ENCODE peak calls at places on chromosomes 13 and 19, in four cellular contexts. S, K, L and R are unnamed samples. For H4K20me1, the result is how much of the 10 kb centered on the place peaks cover.

GRCh38 chr19:7982103-7982502 is 23.3 kb downstream of the ELAVL1 start:
- DNase-seq in S (no peak), K (no peak), L (no peak), R (no peak)

GRCh38 chr19:3062165-3063105 is at the start of gene TLE5:
- DNase-seq in S (peak), K (peak), L (no peak), R (peak)

GRCh38 chr13:113879017-113879416 is 15.1 kb upstream of the GAS6 start:
- DNase-seq in S (no peak), K (no peak), L (no peak), R (no peak)

GRCh38 chr13:20191311-20191901 is 1.3 kb downstream of the GJB2 start:
- DNase-seq in S (no peak), K (peak), L (no peak), R (no peak)

GRCh38 chr13:64078025-64078424 is 2662.4 kb upstream of the PCDH20 start:
- DNase-seq in S (peak), K (no peak), L (no peak), R (no peak)

GRCh38 chr19:16325161-16325527 is 518 bp downstream of the KLF2 start:
- DNase-seq in S (peak), K (no peak), L (no peak), R (no peak)

GRCh38 chr19:19160489-19161035 is 9.5 kb downstream of the MEF2B start:
- DNase-seq in S (no peak), K (no peak), L (no peak), R (peak)

GRCh38 chr13:51999525-51999924 is 11.7 kb downstream of the ATP7B start:
- DNase-seq in S (no peak), K (peak), L (peak), R (no peak)

GRCh38 chr13:46516624-46517318 is 36.2 kb upstream of the LRCH1 start:
- DNase-seq in S (no peak), K (no peak), L (no peak), R (no peak)

GRCh38 chr13:45398862-45399261 is 19.3 kb downstream of the SLC25A30 start:
- DNase-seq in S (no peak), K (no peak), L (no peak), R (no peak)

GRCh38 chr19:21023901-21024300 is 3.4 kb downstream of the ZNF430 start:
- DNase-seq in S (no peak), K (peak), L (peak), R (no peak)

GRCh38 chr19:50432658-50433057 is at the start of gene MYBPC2:
- DNase-seq in S (no peak), K (no peak), L (no peak), R (no peak)

GRCh38 chr19:12769689-12770088 is 5.7 kb downstream of the HOOK2 start:
- DNase-seq in S (no peak), K (no peak), L (no peak), R (no peak)

GRCh38 chr13:99525967-99526366 is 24.7 kb downstream of the TM9SF2 start:
- DNase-seq in S (no peak), K (no peak), L (no peak), R (no peak)

GRCh38 chr19:48556163-48556562 is 4.2 kb downstream of the SULT2B1 start:
- DNase-seq in S (no peak), K (peak), L (peak), R (no peak)

GRCh38 chr13:94063096-94063495 is 416.4 kb downstream of the DCT start:
- DNase-seq in S (no peak), K (no peak), L (peak), R (no peak)

DNA sequence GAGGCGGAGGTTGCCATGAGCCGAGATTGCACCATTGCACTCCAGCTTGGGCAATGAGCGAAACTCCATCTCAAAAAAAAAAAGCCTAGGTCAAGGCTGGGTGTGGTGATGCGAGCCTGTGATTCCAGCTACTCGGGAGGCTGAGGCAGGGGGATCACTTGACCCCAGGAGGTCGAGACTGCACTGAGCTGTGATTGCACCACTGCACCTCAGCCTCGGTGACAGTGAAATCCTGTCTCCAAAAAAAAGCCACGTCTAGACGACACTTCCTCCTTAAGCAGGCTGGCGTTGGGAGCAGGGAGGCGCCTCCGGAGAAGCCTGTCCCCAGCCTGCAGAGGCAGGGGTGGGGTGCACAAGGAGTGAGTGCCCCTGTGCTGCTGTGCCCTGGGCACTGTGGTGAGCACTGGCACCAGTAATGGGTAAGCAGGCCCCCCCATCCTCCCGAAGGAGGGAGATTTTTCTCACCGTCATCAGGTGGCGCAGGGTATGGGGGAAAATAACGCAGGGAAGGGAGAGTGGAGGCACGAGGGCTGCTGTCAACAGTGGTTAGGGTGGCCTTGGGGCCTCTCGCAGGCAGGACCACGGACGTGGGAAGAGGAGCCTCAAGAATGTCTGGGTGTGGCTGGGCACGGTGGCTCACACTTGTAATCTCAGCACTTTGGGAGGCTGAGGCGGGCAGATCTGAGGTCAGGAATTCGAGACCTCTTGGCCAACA is 701 bp downstream of the P2RY11 start:
- DNase-seq in S (peak), K (peak), L (no peak), R (no peak)
- H4K20me1 ChIP-seq in S (under half), K (under half), L (under half), R (half or more)

DNA sequence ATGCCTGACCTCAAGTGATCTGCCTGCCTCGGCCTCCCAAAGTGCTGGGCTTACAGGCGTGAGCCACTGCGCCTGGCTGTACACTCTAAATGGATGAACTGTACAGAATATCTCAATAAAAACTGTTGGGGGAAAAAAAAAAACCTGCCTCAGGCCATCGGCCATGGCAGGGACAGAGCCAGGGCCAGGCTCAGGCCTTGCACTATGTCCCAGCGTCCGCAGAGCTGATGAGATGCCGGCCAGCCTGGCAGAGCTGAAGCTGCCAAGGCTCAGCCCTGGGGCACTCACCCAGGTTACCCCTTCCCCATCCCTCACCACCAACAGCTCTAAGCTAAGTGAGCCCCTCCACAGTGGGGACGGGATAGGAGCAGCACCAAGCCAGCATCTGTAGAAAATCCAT is 6.1 kb downstream of the PPP6R1 start:
- DNase-seq in S (no peak), K (no peak), L (no peak), R (no peak)
- H4K20me1 ChIP-seq in S (half or more), K (half or more), L (under half), R (half or more)

DNA sequence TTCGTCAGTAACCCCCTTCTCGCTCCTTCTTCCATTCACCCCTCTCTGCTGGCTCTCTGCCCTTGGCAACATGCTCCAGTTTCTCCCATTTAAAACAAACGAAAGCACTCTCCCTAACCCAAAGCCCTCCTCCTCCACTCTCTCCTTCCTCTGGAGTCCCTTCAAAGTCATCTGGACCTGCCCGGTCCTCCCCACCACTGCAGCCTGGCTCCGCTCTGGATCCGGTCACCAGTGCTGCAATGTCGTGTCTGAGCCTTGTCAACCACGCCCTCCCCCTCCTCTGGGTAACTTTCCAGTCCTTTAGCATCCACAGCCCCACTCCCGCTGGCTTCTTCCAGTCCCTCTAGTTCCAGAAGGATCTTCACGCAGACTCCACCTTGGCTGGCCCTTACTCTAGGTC is 55.0 kb downstream of the STK24 start:
- DNase-seq in S (no peak), K (no peak), L (no peak), R (no peak)
- H4K20me1 ChIP-seq in S (half or more), K (under half), L (under half), R (half or more)

DNA sequence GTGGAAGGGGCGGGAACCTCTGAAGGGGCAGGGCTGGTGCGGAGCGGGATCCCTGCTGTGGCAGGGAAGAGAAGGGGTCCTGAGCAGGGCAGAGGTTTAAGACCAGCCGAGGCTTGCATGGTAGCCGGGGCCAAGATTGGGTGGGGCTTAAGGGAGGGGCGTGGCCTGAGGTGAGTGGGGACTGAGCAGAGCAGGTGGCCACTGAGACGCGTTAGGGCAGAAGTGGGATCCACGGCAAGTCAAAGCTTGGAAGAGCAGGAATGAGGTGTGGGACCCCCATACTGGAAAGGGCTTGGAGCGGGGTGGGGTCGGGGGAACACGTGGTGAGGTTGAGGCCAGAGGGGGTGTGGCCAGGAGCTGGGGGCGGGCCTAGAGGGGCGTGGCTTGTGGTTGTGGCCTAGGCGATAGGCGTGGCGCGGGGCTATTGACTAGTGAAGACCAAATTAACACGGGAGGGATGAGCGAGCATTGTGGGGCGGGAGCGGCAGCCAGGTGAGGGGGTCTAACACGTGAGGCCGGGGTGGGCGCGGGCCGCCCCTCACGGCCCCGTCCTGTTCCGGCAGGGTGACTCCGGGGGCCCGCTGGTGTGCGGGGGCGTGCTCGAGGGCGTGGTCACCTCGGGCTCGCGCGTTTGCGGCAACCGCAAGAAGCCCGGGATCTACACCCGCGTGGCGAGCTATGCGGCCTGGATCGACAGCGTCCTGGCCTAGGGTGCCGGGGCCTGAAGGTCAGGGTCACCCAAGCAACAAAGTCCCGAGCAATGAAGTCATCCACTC is 3.3 kb downstream of the CFD start:
- DNase-seq in S (peak), K (no peak), L (peak), R (peak)
- H4K20me1 ChIP-seq in S (under half), K (under half), L (under half), R (under half)